ENCODE peak calls at places on chromosomes 11 and 22, in seven cellular contexts. One of them, this sample, is unnamed.

GRCh38 chr11:122334546-122335375 is 218.7 kb upstream of the BLID start:
- DNase-seq in AG09309: no peak
- DNase-seq in NCI-H1105 treated with DMSO at 0.1 percent for 48 hours: no peak
- DNase-seq in erythroblast: no peak
- DNase-seq in coronary artery: no peak
- DNase-seq in HuH-7.5: no peak
- DNase-seq in activated CD4-positive, alpha-beta T cell treated with anti-CD3 and anti-CD28 coated beads, Interleukin-2, amount 50 U/mL, for 48 hours: no peak
- DNase-seq in this sample: no peak

GRCh38 chr11:113675003-113675471 is 31.1 kb downstream of the TMPRSS5 start:
- DNase-seq in AG09309: peak
- DNase-seq in NCI-H1105 treated with DMSO at 0.1 percent for 48 hours: no peak
- DNase-seq in erythroblast: no peak
- DNase-seq in coronary artery: peak
- DNase-seq in HuH-7.5: no peak
- DNase-seq in activated CD4-positive, alpha-beta T cell treated with anti-CD3 and anti-CD28 coated beads, Interleukin-2, amount 50 U/mL, for 48 hours: peak
- DNase-seq in this sample: peak

GRCh38 chr11:95596011-95596489 is 193.5 kb downstream of the FAM76B start:
- DNase-seq in AG09309: no peak
- DNase-seq in NCI-H1105 treated with DMSO at 0.1 percent for 48 hours: no peak
- DNase-seq in erythroblast: no peak
- DNase-seq in coronary artery: no peak
- DNase-seq in HuH-7.5: no peak
- DNase-seq in activated CD4-positive, alpha-beta T cell treated with anti-CD3 and anti-CD28 coated beads, Interleukin-2, amount 50 U/mL, for 48 hours: no peak
- DNase-seq in this sample: no peak

GRCh38 chr11:70509476-70509875 is 111.1 kb downstream of the CTTN start:
- DNase-seq in AG09309: no peak
- DNase-seq in NCI-H1105 treated with DMSO at 0.1 percent for 48 hours: no peak
- DNase-seq in erythroblast: no peak
- DNase-seq in coronary artery: no peak
- DNase-seq in HuH-7.5: no peak
- DNase-seq in activated CD4-positive, alpha-beta T cell treated with anti-CD3 and anti-CD28 coated beads, Interleukin-2, amount 50 U/mL, for 48 hours: no peak
- DNase-seq in this sample: no peak

GRCh38 chr11:118629761-118630661 is 22.6 kb downstream of the PHLDB1 start:
- DNase-seq in AG09309: no peak
- DNase-seq in NCI-H1105 treated with DMSO at 0.1 percent for 48 hours: no peak
- DNase-seq in erythroblast: no peak
- DNase-seq in coronary artery: no peak
- DNase-seq in HuH-7.5: no peak
- DNase-seq in activated CD4-positive, alpha-beta T cell treated with anti-CD3 and anti-CD28 coated beads, Interleukin-2, amount 50 U/mL, for 48 hours: no peak
- DNase-seq in this sample: no peak

GRCh38 chr22:36419177-36419911 is 31.6 kb upstream of the MYH9 start:
- DNase-seq in AG09309: no peak
- DNase-seq in NCI-H1105 treated with DMSO at 0.1 percent for 48 hours: no peak
- DNase-seq in erythroblast: peak
- DNase-seq in coronary artery: no peak
- DNase-seq in HuH-7.5: no peak
- DNase-seq in activated CD4-positive, alpha-beta T cell treated with anti-CD3 and anti-CD28 coated beads, Interleukin-2, amount 50 U/mL, for 48 hours: no peak
- DNase-seq in this sample: peak

GRCh38 chr11:34021977-34022735 is 29.4 kb upstream of the CAPRIN1 start:
- DNase-seq in AG09309: no peak
- DNase-seq in NCI-H1105 treated with DMSO at 0.1 percent for 48 hours: no peak
- DNase-seq in erythroblast: no peak
- DNase-seq in coronary artery: no peak
- DNase-seq in HuH-7.5: no peak
- DNase-seq in activated CD4-positive, alpha-beta T cell treated with anti-CD3 and anti-CD28 coated beads, Interleukin-2, amount 50 U/mL, for 48 hours: no peak
- DNase-seq in this sample: no peak

GRCh38 chr11:91219501-91219900 is 996.7 kb upstream of the CHORDC1 start:
- DNase-seq in AG09309: no peak
- DNase-seq in NCI-H1105 treated with DMSO at 0.1 percent for 48 hours: no peak
- DNase-seq in erythroblast: no peak
- DNase-seq in coronary artery: no peak
- DNase-seq in HuH-7.5: no peak
- DNase-seq in activated CD4-positive, alpha-beta T cell treated with anti-CD3 and anti-CD28 coated beads, Interleukin-2, amount 50 U/mL, for 48 hours: no peak
- DNase-seq in this sample: peak

GRCh38 chr11:120509346-120510053 is 2.0 kb upstream of the GRIK4 start:
- DNase-seq in AG09309: no peak
- DNase-seq in NCI-H1105 treated with DMSO at 0.1 percent for 48 hours: no peak
- DNase-seq in erythroblast: peak
- DNase-seq in coronary artery: no peak
- DNase-seq in HuH-7.5: no peak
- DNase-seq in activated CD4-positive, alpha-beta T cell treated with anti-CD3 and anti-CD28 coated beads, Interleukin-2, amount 50 U/mL, for 48 hours: no peak
- DNase-seq in this sample: no peak

GRCh38 chr11:103525069-103525468 is 415.8 kb downstream of the DYNC2H1 start:
- DNase-seq in AG09309: no peak
- DNase-seq in NCI-H1105 treated with DMSO at 0.1 percent for 48 hours: no peak
- DNase-seq in erythroblast: no peak
- DNase-seq in coronary artery: no peak
- DNase-seq in HuH-7.5: no peak
- DNase-seq in activated CD4-positive, alpha-beta T cell treated with anti-CD3 and anti-CD28 coated beads, Interleukin-2, amount 50 U/mL, for 48 hours: no peak
- DNase-seq in this sample: no peak

GRCh38 chr11:92852203-92852602 is 117.2 kb upstream of the MTNR1B start:
- DNase-seq in AG09309: no peak
- DNase-seq in NCI-H1105 treated with DMSO at 0.1 percent for 48 hours: no peak
- DNase-seq in erythroblast: no peak
- DNase-seq in coronary artery: no peak
- DNase-seq in HuH-7.5: no peak
- DNase-seq in activated CD4-positive, alpha-beta T cell treated with anti-CD3 and anti-CD28 coated beads, Interleukin-2, amount 50 U/mL, for 48 hours: no peak
- DNase-seq in this sample: no peak

GRCh38 chr11:68213135-68213515 is at the start of gene KMT5B:
- DNase-seq in AG09309: no peak
- DNase-seq in NCI-H1105 treated with DMSO at 0.1 percent for 48 hours: peak
- DNase-seq in erythroblast: peak
- DNase-seq in coronary artery: no peak
- DNase-seq in HuH-7.5: peak
- DNase-seq in activated CD4-positive, alpha-beta T cell treated with anti-CD3 and anti-CD28 coated beads, Interleukin-2, amount 50 U/mL, for 48 hours: peak
- DNase-seq in this sample: peak

GRCh38 chr11:75776546-75776945 is 8.0 kb downstream of the DGAT2 start:
- DNase-seq in AG09309: no peak
- DNase-seq in NCI-H1105 treated with DMSO at 0.1 percent for 48 hours: no peak
- DNase-seq in erythroblast: no peak
- DNase-seq in coronary artery: no peak
- DNase-seq in HuH-7.5: no peak
- DNase-seq in activated CD4-positive, alpha-beta T cell treated with anti-CD3 and anti-CD28 coated beads, Interleukin-2, amount 50 U/mL, for 48 hours: no peak
- DNase-seq in this sample: no peak

GRCh38 chr11:7046474-7046873 is 26.2 kb downstream of the NLRP14 start:
- DNase-seq in AG09309: peak
- DNase-seq in NCI-H1105 treated with DMSO at 0.1 percent for 48 hours: no peak
- DNase-seq in erythroblast: no peak
- DNase-seq in coronary artery: no peak
- DNase-seq in HuH-7.5: no peak
- DNase-seq in activated CD4-positive, alpha-beta T cell treated with anti-CD3 and anti-CD28 coated beads, Interleukin-2, amount 50 U/mL, for 48 hours: no peak
- DNase-seq in this sample: no peak

GRCh38 chr11:6855971-6856542 is 6.8 kb upstream of the OR10A2 start:
- DNase-seq in AG09309: peak
- DNase-seq in NCI-H1105 treated with DMSO at 0.1 percent for 48 hours: no peak
- DNase-seq in erythroblast: no peak
- DNase-seq in coronary artery: no peak
- DNase-seq in HuH-7.5: no peak
- DNase-seq in activated CD4-positive, alpha-beta T cell treated with anti-CD3 and anti-CD28 coated beads, Interleukin-2, amount 50 U/mL, for 48 hours: no peak
- DNase-seq in this sample: peak

GRCh38 chr11:19253149-19253540 is 12.4 kb upstream of the E2F8 start:
- DNase-seq in AG09309: no peak
- DNase-seq in NCI-H1105 treated with DMSO at 0.1 percent for 48 hours: peak
- DNase-seq in erythroblast: no peak
- DNase-seq in coronary artery: no peak
- DNase-seq in HuH-7.5: no peak
- DNase-seq in activated CD4-positive, alpha-beta T cell treated with anti-CD3 and anti-CD28 coated beads, Interleukin-2, amount 50 U/mL, for 48 hours: no peak
- DNase-seq in this sample: no peak

GRCh38 chr11:64791781-64792291 is 11.2 kb downstream of the MAP4K2 start:
- DNase-seq in AG09309: no peak
- DNase-seq in NCI-H1105 treated with DMSO at 0.1 percent for 48 hours: no peak
- DNase-seq in erythroblast: no peak
- DNase-seq in coronary artery: no peak
- DNase-seq in HuH-7.5: no peak
- DNase-seq in activated CD4-positive, alpha-beta T cell treated with anti-CD3 and anti-CD28 coated beads, Interleukin-2, amount 50 U/mL, for 48 hours: no peak
- DNase-seq in this sample: no peak

GRCh38 chr11:16317712-16318111 is 38.6 kb downstream of the SOX6 start:
- DNase-seq in AG09309: no peak
- DNase-seq in NCI-H1105 treated with DMSO at 0.1 percent for 48 hours: no peak
- DNase-seq in erythroblast: no peak
- DNase-seq in coronary artery: no peak
- DNase-seq in HuH-7.5: no peak
- DNase-seq in activated CD4-positive, alpha-beta T cell treated with anti-CD3 and anti-CD28 coated beads, Interleukin-2, amount 50 U/mL, for 48 hours: no peak
- DNase-seq in this sample: no peak

GRCh38 chr11:17703951-17704350 is 15.4 kb upstream of the MYOD1 start:
- DNase-seq in AG09309: no peak
- DNase-seq in NCI-H1105 treated with DMSO at 0.1 percent for 48 hours: no peak
- DNase-seq in erythroblast: peak
- DNase-seq in coronary artery: no peak
- DNase-seq in HuH-7.5: no peak
- DNase-seq in activated CD4-positive, alpha-beta T cell treated with anti-CD3 and anti-CD28 coated beads, Interleukin-2, amount 50 U/mL, for 48 hours: no peak
- DNase-seq in this sample: peak

GRCh38 chr11:34905666-34906065 is 10.5 kb downstream of the APIP start:
- DNase-seq in AG09309: no peak
- DNase-seq in NCI-H1105 treated with DMSO at 0.1 percent for 48 hours: no peak
- DNase-seq in erythroblast: no peak
- DNase-seq in coronary artery: no peak
- DNase-seq in HuH-7.5: no peak
- DNase-seq in activated CD4-positive, alpha-beta T cell treated with anti-CD3 and anti-CD28 coated beads, Interleukin-2, amount 50 U/mL, for 48 hours: no peak
- DNase-seq in this sample: no peak

GRCh38 chr11:628056-628455 is 1.1 kb upstream of the SCT start:
- DNase-seq in AG09309: no peak
- DNase-seq in NCI-H1105 treated with DMSO at 0.1 percent for 48 hours: no peak
- DNase-seq in erythroblast: no peak
- DNase-seq in coronary artery: peak
- DNase-seq in HuH-7.5: no peak
- DNase-seq in activated CD4-positive, alpha-beta T cell treated with anti-CD3 and anti-CD28 coated beads, Interleukin-2, amount 50 U/mL, for 48 hours: no peak
- DNase-seq in this sample: no peak

GRCh38 chr11:106271126-106271525 is 193.7 kb downstream of the AASDHPPT start:
- DNase-seq in AG09309: no peak
- DNase-seq in NCI-H1105 treated with DMSO at 0.1 percent for 48 hours: no peak
- DNase-seq in erythroblast: no peak
- DNase-seq in coronary artery: no peak
- DNase-seq in HuH-7.5: no peak
- DNase-seq in activated CD4-positive, alpha-beta T cell treated with anti-CD3 and anti-CD28 coated beads, Interleukin-2, amount 50 U/mL, for 48 hours: no peak
- DNase-seq in this sample: no peak

GRCh38 chr22:17781319-17782031 is 7.2 kb upstream of the BID start:
- DNase-seq in AG09309: peak
- DNase-seq in NCI-H1105 treated with DMSO at 0.1 percent for 48 hours: peak
- DNase-seq in erythroblast: peak
- DNase-seq in coronary artery: no peak
- DNase-seq in HuH-7.5: no peak
- DNase-seq in activated CD4-positive, alpha-beta T cell treated with anti-CD3 and anti-CD28 coated beads, Interleukin-2, amount 50 U/mL, for 48 hours: peak
- DNase-seq in this sample: peak

GRCh38 chr11:73270855-73271477 is 1.2 kb upstream of the P2RY6 start:
- DNase-seq in AG09309: no peak
- DNase-seq in NCI-H1105 treated with DMSO at 0.1 percent for 48 hours: no peak
- DNase-seq in erythroblast: no peak
- DNase-seq in coronary artery: peak
- DNase-seq in HuH-7.5: no peak
- DNase-seq in activated CD4-positive, alpha-beta T cell treated with anti-CD3 and anti-CD28 coated beads, Interleukin-2, amount 50 U/mL, for 48 hours: no peak
- DNase-seq in this sample: no peak

GRCh38 chr22:49582171-49582570 is 245.5 kb downstream of the BRD1 start:
- DNase-seq in AG09309: no peak
- DNase-seq in NCI-H1105 treated with DMSO at 0.1 percent for 48 hours: no peak
- DNase-seq in erythroblast: no peak
- DNase-seq in coronary artery: no peak
- DNase-seq in HuH-7.5: no peak
- DNase-seq in activated CD4-positive, alpha-beta T cell treated with anti-CD3 and anti-CD28 coated beads, Interleukin-2, amount 50 U/mL, for 48 hours: no peak
- DNase-seq in this sample: no peak

GRCh38 chr11:115776916-115777315 is 272.7 kb upstream of the CADM1 start:
- DNase-seq in AG09309: no peak
- DNase-seq in NCI-H1105 treated with DMSO at 0.1 percent for 48 hours: no peak
- DNase-seq in erythroblast: no peak
- DNase-seq in coronary artery: no peak
- DNase-seq in HuH-7.5: no peak
- DNase-seq in activated CD4-positive, alpha-beta T cell treated with anti-CD3 and anti-CD28 coated beads, Interleukin-2, amount 50 U/mL, for 48 hours: no peak
- DNase-seq in this sample: no peak

This sample was measured in OCI-M1.